ENCODE peak calls at places on chromosomes 4 and X, in six cellular contexts. One of them, this sample, is unnamed.

GRCh38 chrX:22340022-22340616 is 67.4 kb downstream of the CBLL2 start:
- DNase-seq in esophagus squamous epithelium: no peak
- DNase-seq in heart left ventricle: no peak
- DNase-seq in neural progenitor cell: no peak
- DNase-seq in kidney: no peak
- DNase-seq in neuronal stem cell: no peak
- DNase-seq in this sample: no peak

GRCh38 chr4:79695848-79696247 is 287.8 kb upstream of the GK2 start:
- DNase-seq in esophagus squamous epithelium: no peak
- DNase-seq in heart left ventricle: no peak
- DNase-seq in neural progenitor cell: no peak
- DNase-seq in kidney: no peak
- DNase-seq in neuronal stem cell: no peak
- DNase-seq in this sample: no peak

GRCh38 chr4:183118141-183118540 is 19.1 kb downstream of the WWC2 start:
- DNase-seq in esophagus squamous epithelium: no peak
- DNase-seq in heart left ventricle: no peak
- DNase-seq in neural progenitor cell: no peak
- DNase-seq in kidney: no peak
- DNase-seq in neuronal stem cell: no peak
- DNase-seq in this sample: no peak

GRCh38 chr4:123235431-123235830 is 161.2 kb upstream of the SPRY1 start:
- DNase-seq in esophagus squamous epithelium: no peak
- DNase-seq in heart left ventricle: no peak
- DNase-seq in neural progenitor cell: no peak
- DNase-seq in kidney: no peak
- DNase-seq in neuronal stem cell: no peak
- DNase-seq in this sample: no peak

GRCh38 chrX:155857561-155857960 is 23.6 kb upstream of the VAMP7 start:
- DNase-seq in esophagus squamous epithelium: no peak
- DNase-seq in heart left ventricle: no peak
- DNase-seq in neural progenitor cell: no peak
- DNase-seq in kidney: no peak
- DNase-seq in neuronal stem cell: no peak
- DNase-seq in this sample: no peak

GRCh38 chrX:71301195-71301924 is at the start of gene ITGB1BP2:
- DNase-seq in esophagus squamous epithelium: no peak
- DNase-seq in heart left ventricle: peak; percentile 23
- DNase-seq in neural progenitor cell: no peak
- DNase-seq in kidney: no peak
- DNase-seq in neuronal stem cell: no peak
- DNase-seq in this sample: no peak

GRCh38 chrX:53481816-53482485 is 47.8 kb upstream of the HSD17B10 start:
- DNase-seq in esophagus squamous epithelium: no peak
- DNase-seq in heart left ventricle: peak; percentile 7
- DNase-seq in neural progenitor cell: peak; percentile 76
- DNase-seq in kidney: no peak
- DNase-seq in neuronal stem cell: peak; percentile 48
- DNase-seq in this sample: no peak

GRCh38 chr4:154738426-154738825 is 5.4 kb upstream of the LRAT start:
- DNase-seq in esophagus squamous epithelium: no peak
- DNase-seq in heart left ventricle: no peak
- DNase-seq in neural progenitor cell: peak; percentile 46
- DNase-seq in kidney: no peak
- DNase-seq in neuronal stem cell: no peak
- DNase-seq in this sample: no peak

GRCh38 chr4:128427832-128428366 is 140.3 kb upstream of the PGRMC2 start:
- DNase-seq in esophagus squamous epithelium: no peak
- DNase-seq in heart left ventricle: peak; percentile 33
- DNase-seq in neural progenitor cell: no peak
- DNase-seq in kidney: no peak
- DNase-seq in neuronal stem cell: no peak
- DNase-seq in this sample: no peak

GRCh38 chrX:123425904-123426303 is 241.8 kb downstream of the GRIA3 start:
- DNase-seq in esophagus squamous epithelium: no peak
- DNase-seq in heart left ventricle: peak; percentile 3
- DNase-seq in neural progenitor cell: no peak
- DNase-seq in kidney: no peak
- DNase-seq in neuronal stem cell: no peak
- DNase-seq in this sample: no peak

GRCh38 chrX:129769467-129770154 is 10.1 kb upstream of the SASH3 start:
- DNase-seq in esophagus squamous epithelium: peak; percentile 7
- DNase-seq in heart left ventricle: no peak
- DNase-seq in neural progenitor cell: peak; percentile 11
- DNase-seq in kidney: no peak
- DNase-seq in neuronal stem cell: no peak
- DNase-seq in this sample: no peak

DNA sequence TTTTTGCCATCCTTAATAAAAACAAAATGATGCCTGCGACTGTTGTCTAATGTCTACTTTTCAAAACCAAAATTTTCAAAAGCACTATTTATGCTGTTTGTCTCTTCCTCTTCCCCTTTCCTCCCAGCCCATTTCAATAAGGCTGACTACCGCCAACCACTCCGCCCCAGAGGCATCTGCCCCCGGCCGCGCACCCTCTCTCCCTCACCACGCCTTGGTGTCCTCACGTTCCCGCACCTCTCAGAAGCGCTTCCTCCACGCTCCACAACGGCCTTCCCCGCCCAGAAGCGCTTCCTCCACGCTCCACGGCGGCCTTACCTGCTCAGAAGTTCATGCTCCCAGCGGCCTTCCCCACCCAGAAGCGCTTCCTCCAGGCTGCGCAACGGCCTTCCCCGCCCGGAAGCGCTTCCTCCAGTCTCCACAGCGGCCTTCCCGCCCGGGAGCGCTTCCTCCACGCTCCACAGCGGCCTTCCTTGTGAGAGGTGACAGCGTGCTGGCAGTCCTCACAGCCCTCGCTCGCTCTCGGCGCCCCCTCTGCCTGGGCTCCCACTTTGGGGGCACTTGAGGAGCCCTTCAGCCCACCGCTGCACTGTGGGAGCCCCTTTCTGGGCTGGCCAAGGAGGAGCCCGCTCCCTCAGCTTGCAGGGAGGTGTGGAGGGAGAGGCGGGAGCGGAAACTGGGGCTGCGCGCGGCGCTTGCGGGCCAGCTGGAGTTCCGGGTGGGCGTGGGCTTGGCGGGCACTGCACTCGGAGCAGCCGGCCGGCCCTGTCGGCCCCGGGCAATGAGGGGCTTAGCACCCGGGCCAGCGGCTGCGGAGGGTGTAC is 490.4 kb upstream of the ZFP42 start:
- DNase-seq in esophagus squamous epithelium: no peak
- DNase-seq in heart left ventricle: no peak
- DNase-seq in neural progenitor cell: peak; percentile 50
- DNase-seq in kidney: no peak
- DNase-seq in neuronal stem cell: no peak
- DNase-seq in this sample: no peak
- H3K27ac ChIP-seq in esophagus squamous epithelium: no peak overlapping the region
- H3K27ac ChIP-seq in heart left ventricle: no peak overlapping the region
- H3K27ac ChIP-seq in neural progenitor cell: no peak overlapping the region
- H3K27ac ChIP-seq in kidney: no peak overlapping the region
- H3K27ac ChIP-seq in neuronal stem cell: no peak overlapping the region
- H3K27ac ChIP-seq in this sample: no peak overlapping the region

GRCh38 chrX:1397441-1397840 is 5.5 kb upstream of the SLC25A6 start:
- DNase-seq in esophagus squamous epithelium: no peak
- DNase-seq in heart left ventricle: no peak
- DNase-seq in neural progenitor cell: no peak
- DNase-seq in kidney: peak; percentile 27
- DNase-seq in neuronal stem cell: no peak
- DNase-seq in this sample: no peak
- H3K4me1 ChIP-seq in esophagus squamous epithelium: peaks cover 4% of the 10 kb centered on the region
- H3K4me1 ChIP-seq in heart left ventricle: no peaks in the 10 kb centered on the region
- H3K4me1 ChIP-seq in neural progenitor cell: peaks cover 8% of the 10 kb centered on the region
- H3K4me1 ChIP-seq in kidney: no peaks in the 10 kb centered on the region
- H3K4me1 ChIP-seq in neuronal stem cell: no peaks in the 10 kb centered on the region
- H3K4me1 ChIP-seq in this sample: peaks cover 1% of the 10 kb centered on the region

GRCh38 chr4:169124661-169125060 is 114.6 kb upstream of the CBR4 start:
- DNase-seq in esophagus squamous epithelium: no peak
- DNase-seq in heart left ventricle: no peak
- DNase-seq in neural progenitor cell: no peak
- DNase-seq in kidney: no peak
- DNase-seq in neuronal stem cell: no peak
- DNase-seq in this sample: no peak

GRCh38 chr4:169131556-169132208 is 121.6 kb upstream of the CBR4 start:
- DNase-seq in esophagus squamous epithelium: no peak
- DNase-seq in heart left ventricle: no peak
- DNase-seq in neural progenitor cell: no peak
- DNase-seq in kidney: no peak
- DNase-seq in neuronal stem cell: no peak
- DNase-seq in this sample: no peak

GRCh38 chr4:169133932-169134331 is 123.9 kb upstream of the CBR4 start:
- DNase-seq in esophagus squamous epithelium: no peak
- DNase-seq in heart left ventricle: peak; percentile 10
- DNase-seq in neural progenitor cell: no peak
- DNase-seq in kidney: no peak
- DNase-seq in neuronal stem cell: no peak
- DNase-seq in this sample: no peak

GRCh38 chr4:169132561-169133305 is 122.7 kb upstream of the CBR4 start:
- DNase-seq in esophagus squamous epithelium: no peak
- DNase-seq in heart left ventricle: no peak
- DNase-seq in neural progenitor cell: no peak
- DNase-seq in kidney: no peak
- DNase-seq in neuronal stem cell: no peak
- DNase-seq in this sample: no peak

DNA sequence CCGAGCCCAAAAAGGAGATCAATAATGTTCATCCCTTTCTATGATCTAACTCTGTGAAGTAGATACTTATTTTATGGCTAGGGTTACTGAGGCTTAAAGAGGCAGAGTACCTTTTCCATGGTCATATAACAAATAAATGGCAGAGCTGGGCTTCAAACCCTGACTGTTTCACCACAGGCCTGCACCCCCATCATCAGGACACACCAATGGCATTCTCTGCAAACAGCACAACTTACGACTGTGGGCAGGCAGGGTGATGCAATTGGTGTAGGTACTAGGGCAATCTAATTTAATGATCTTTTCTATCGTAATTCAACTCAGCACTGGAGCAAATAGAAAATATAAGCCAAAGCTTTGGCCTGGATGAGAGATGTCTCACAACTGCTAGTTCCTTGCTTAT is 118.8 kb upstream of the CBR4 start:
- DNase-seq in esophagus squamous epithelium: no peak
- DNase-seq in heart left ventricle: no peak
- DNase-seq in neural progenitor cell: no peak
- DNase-seq in kidney: no peak
- DNase-seq in neuronal stem cell: no peak
- DNase-seq in this sample: no peak
- H3K4me3 ChIP-seq in esophagus squamous epithelium: no peak overlapping the region
- H3K4me3 ChIP-seq in heart left ventricle: no peak overlapping the region
- H3K4me3 ChIP-seq in neural progenitor cell: no peak overlapping the region
- H3K4me3 ChIP-seq in kidney: no peak overlapping the region
- H3K4me3 ChIP-seq in neuronal stem cell: no peak overlapping the region
- H3K4me3 ChIP-seq in this sample: no peak overlapping the region

GRCh38 chr4:87865288-87865687 is 32.5 kb downstream of the MEPE start:
- DNase-seq in esophagus squamous epithelium: no peak
- DNase-seq in heart left ventricle: no peak
- DNase-seq in neural progenitor cell: no peak
- DNase-seq in kidney: no peak
- DNase-seq in neuronal stem cell: no peak
- DNase-seq in this sample: no peak
- H3K27ac ChIP-seq in esophagus squamous epithelium: no peak overlapping the region
- H3K27ac ChIP-seq in heart left ventricle: no peak overlapping the region
- H3K27ac ChIP-seq in neural progenitor cell: no peak overlapping the region
- H3K27ac ChIP-seq in kidney: peak overlapping the region; percentile 52
- H3K27ac ChIP-seq in neuronal stem cell: no peak overlapping the region
- H3K27ac ChIP-seq in this sample: no peak overlapping the region

This sample was measured in iPS DF 6.9.